ENCODE peak calls at places on chromosome 11, in ten cellular contexts. L, C, X, A, J, I, O, H, G and B are unnamed samples.

GRCh38 chr11:108221981-108222685 is at the start of gene NPAT:
- DNase-seq in L (no peak), C (no peak), X (no peak), A (no peak), J (no peak), I (no peak), O (no peak), H (no peak), G (no peak), B (no peak)

GRCh38 chr11:73752903-73753302 is 8.0 kb downstream of the RAB6A start:
- DNase-seq in L (no peak), C (no peak), X (no peak), A (no peak), J (no peak), I (no peak), O (no peak), H (no peak), G (peak), B (no peak)

GRCh38 chr11:6618117-6619020 is 853 bp downstream of the TPP1 start:
- DNase-seq in L (peak), C (peak), X (peak), A (peak), J (peak), I (no peak), O (no peak), H (peak), G (no peak), B (peak)

GRCh38 chr11:34632105-34632780 is 11.3 kb downstream of the EHF start:
- DNase-seq in L (no peak), C (peak), X (no peak), A (no peak), J (no peak), I (no peak), O (no peak), H (no peak), G (peak), B (no peak)

GRCh38 chr11:86919557-86920210 is 35.5 kb downstream of the FZD4 start:
- DNase-seq in L (peak), C (peak), X (no peak), A (peak), J (peak), I (no peak), O (no peak), H (peak), G (peak), B (peak)

GRCh38 chr11:33116535-33116934 is 44.7 kb downstream of the CSTF3 start:
- DNase-seq in L (no peak), C (no peak), X (no peak), A (peak), J (peak), I (no peak), O (no peak), H (no peak), G (no peak), B (no peak)

GRCh38 chr11:64659417-64660144 is 63.4 kb downstream of the NRXN2 start:
- DNase-seq in L (no peak), C (peak), X (no peak), A (peak), J (peak), I (no peak), O (no peak), H (peak), G (no peak), B (peak)

GRCh38 chr11:66003291-66003690 is 988 bp downstream of the BANF1 start:
- DNase-seq in L (no peak), C (no peak), X (no peak), A (no peak), J (no peak), I (no peak), O (no peak), H (no peak), G (no peak), B (no peak)

GRCh38 chr11:47187723-47188122 is 1.5 kb upstream of the PACSIN3 start:
- DNase-seq in L (no peak), C (no peak), X (no peak), A (no peak), J (no peak), I (no peak), O (no peak), H (no peak), G (no peak), B (no peak)

GRCh38 chr11:95325777-95326258 is 94.8 kb upstream of the SESN3 start:
- DNase-seq in L (no peak), C (no peak), X (no peak), A (no peak), J (no peak), I (no peak), O (no peak), H (no peak), G (no peak), B (peak)

GRCh38 chr11:108654994-108655631 is 9.8 kb upstream of the DDX10 start:
- DNase-seq in L (peak), C (peak), X (no peak), A (peak), J (peak), I (no peak), O (no peak), H (no peak), G (peak), B (peak)

GRCh38 chr11:63999349-64000025 is 13.2 kb downstream of the OTUB1 start:
- DNase-seq in L (peak), C (peak), X (peak), A (peak), J (peak), I (peak), O (peak), H (no peak), G (peak), B (peak)

GRCh38 chr11:131704682-131705081 is 334.3 kb downstream of the NTM start:
- DNase-seq in L (no peak), C (no peak), X (no peak), A (no peak), J (no peak), I (no peak), O (no peak), H (no peak), G (no peak), B (no peak)

GRCh38 chr11:93737904-93738612 is 3.2 kb downstream of the TAF1D start:
- DNase-seq in L (no peak), C (no peak), X (no peak), A (no peak), J (no peak), I (no peak), O (no peak), H (no peak), G (no peak), B (peak)

GRCh38 chr11:14593671-14594070 is 49.9 kb upstream of the PDE3B start:
- DNase-seq in L (no peak), C (no peak), X (no peak), A (no peak), J (no peak), I (no peak), O (no peak), H (no peak), G (no peak), B (no peak)

GRCh38 chr11:57567210-57567511 is 311 bp downstream of the UBE2L6 start:
- DNase-seq in L (peak), C (no peak), X (no peak), A (peak), J (peak), I (no peak), O (no peak), H (no peak), G (no peak), B (peak)

GRCh38 chr11:2302844-2303626 is 1.2 kb downstream of the TSPAN32 start:
- DNase-seq in L (peak), C (no peak), X (peak), A (no peak), J (no peak), I (peak), O (no peak), H (no peak), G (no peak), B (no peak)

GRCh38 chr11:30960387-30960992 is 374.3 kb upstream of the MPPED2 start:
- DNase-seq in L (no peak), C (peak), X (no peak), A (peak), J (peak), I (no peak), O (no peak), H (peak), G (peak), B (peak)

GRCh38 chr11:19577849-19578619 is 134.6 kb upstream of the NAV2 start:
- DNase-seq in L (no peak), C (peak), X (no peak), A (peak), J (peak), I (peak), O (peak), H (peak), G (no peak), B (peak)

GRCh38 chr11:64003807-64004589 is 17.8 kb downstream of the OTUB1 start:
- DNase-seq in L (no peak), C (peak), X (no peak), A (no peak), J (no peak), I (no peak), O (no peak), H (no peak), G (no peak), B (peak)

GRCh38 chr11:35418847-35419712 is at the start of gene SLC1A2:
- DNase-seq in L (no peak), C (peak), X (no peak), A (peak), J (peak), I (peak), O (no peak), H (no peak), G (peak), B (peak)

GRCh38 chr11:2934611-2935239 is 5.5 kb upstream of the PHLDA2 start:
- DNase-seq in L (no peak), C (no peak), X (no peak), A (no peak), J (no peak), I (no peak), O (no peak), H (no peak), G (no peak), B (no peak)

GRCh38 chr11:63887600-63887999 is 29.4 kb downstream of the RCOR2 start:
- DNase-seq in L (no peak), C (no peak), X (no peak), A (no peak), J (no peak), I (no peak), O (no peak), H (no peak), G (no peak), B (no peak)

GRCh38 chr11:105589346-105589745 is 20.5 kb upstream of the GRIA4 start:
- DNase-seq in L (no peak), C (peak), X (no peak), A (no peak), J (no peak), I (no peak), O (no peak), H (no peak), G (no peak), B (no peak)

GRCh38 chr11:9774591-9775392 is 110.9 kb downstream of the SWAP70 start:
- DNase-seq in L (peak), C (peak), X (no peak), A (peak), J (peak), I (no peak), O (no peak), H (peak), G (no peak), B (peak)

GRCh38 chr11:123448798-123449197 is 18.7 kb downstream of the GRAMD1B start:
- DNase-seq in L (no peak), C (no peak), X (no peak), A (no peak), J (no peak), I (no peak), O (no peak), H (no peak), G (no peak), B (no peak)

GRCh38 chr11:10784229-10785145 is 24.2 kb downstream of the EIF4G2 start:
- DNase-seq in L (no peak), C (peak), X (no peak), A (peak), J (peak), I (peak), O (no peak), H (no peak), G (peak), B (peak)

GRCh38 chr11:10109836-10110235 is 184.2 kb downstream of the SBF2 start:
- DNase-seq in L (no peak), C (peak), X (peak), A (peak), J (peak), I (no peak), O (no peak), H (peak), G (no peak), B (peak)

GRCh38 chr11:36431429-36432092 is 78.5 kb downstream of the TRAF6 start:
- DNase-seq in L (peak), C (peak), X (no peak), A (peak), J (peak), I (no peak), O (no peak), H (peak), G (peak), B (peak)
- H3K4me3 ChIP-seq in L (no peak), C (no peak), X (no peak), A (peak), J (no peak), I (no peak), O (no peak), H (no peak), G (no peak), B (no peak)

DNA sequence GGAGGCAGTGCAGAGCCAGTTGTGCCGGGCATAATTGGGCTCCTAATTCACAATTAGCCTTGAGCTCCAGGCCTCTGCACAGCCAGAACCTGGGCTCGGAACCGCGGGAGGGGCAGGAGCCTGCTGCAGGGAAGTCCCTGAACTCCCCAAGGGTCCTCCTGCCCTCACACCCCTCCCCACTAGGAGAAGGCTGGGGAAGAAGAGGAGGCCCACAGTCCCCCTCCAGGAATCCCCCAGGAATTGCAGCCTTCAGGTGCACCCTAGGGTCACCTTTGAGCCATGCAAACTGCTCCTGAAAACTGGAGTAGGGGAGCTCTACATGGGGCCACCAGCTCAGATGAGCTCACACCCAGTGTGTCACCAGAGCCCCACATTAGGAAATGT is 93.8 kb upstream of the LMO1 start:
- DNase-seq in L (no peak), C (no peak), X (no peak), A (no peak), J (no peak), I (no peak), O (no peak), H (no peak), G (no peak), B (no peak)
- TF ChIP-seq CTCF in L (no peak), C (no peak), X (no peak), A (no peak), J (no peak), I (no peak), O (no peak), H (no peak), G (peak), B (no peak)

GRCh38 chr11:119509277-119509841 is 86.4 kb upstream of the THY1 start:
- DNase-seq in L (no peak), C (peak), X (no peak), A (peak), J (peak), I (no peak), O (no peak), H (no peak), G (no peak), B (peak)

GRCh38 chr11:119506436-119506835 is 83.5 kb upstream of the THY1 start:
- DNase-seq in L (no peak), C (no peak), X (no peak), A (peak), J (peak), I (no peak), O (no peak), H (no peak), G (no peak), B (no peak)

GRCh38 chr11:119504366-119504765 is 81.4 kb upstream of the THY1 start:
- DNase-seq in L (no peak), C (peak), X (no peak), A (no peak), J (no peak), I (no peak), O (no peak), H (no peak), G (no peak), B (no peak)

GRCh38 chr11:119501777-119502405 is 78.9 kb upstream of the THY1 start:
- DNase-seq in L (peak), C (no peak), X (no peak), A (no peak), J (no peak), I (no peak), O (no peak), H (no peak), G (peak), B (no peak)

DNA sequence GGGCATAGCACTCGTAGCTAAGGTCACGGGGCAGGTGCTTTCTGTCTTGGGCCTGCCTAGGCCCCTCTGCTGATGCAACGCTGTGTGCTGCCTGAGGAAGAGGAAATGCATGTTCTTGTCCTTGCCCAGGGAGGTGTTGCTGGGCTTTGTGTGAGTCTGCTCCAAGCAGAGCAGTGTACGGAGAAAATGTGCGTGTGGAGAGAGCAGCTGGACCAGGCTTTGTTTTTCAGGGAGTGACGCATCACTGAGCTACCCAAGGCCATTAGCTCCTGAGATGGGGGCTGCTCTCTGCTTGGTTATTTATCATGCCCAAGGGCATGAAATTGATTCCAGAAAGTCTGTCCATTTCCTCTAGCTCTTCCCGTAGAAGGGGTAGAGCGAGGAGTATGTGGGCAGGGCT is 82.9 kb upstream of the THY1 start:
- DNase-seq in L (no peak), C (peak), X (no peak), A (no peak), J (peak), I (no peak), O (no peak), H (no peak), G (no peak), B (no peak)
- H3K4me3 ChIP-seq in L (no peak), C (no peak), X (no peak), A (no peak), J (no peak), I (no peak), O (no peak), H (no peak), G (no peak), B (no peak)

GRCh38 chr11:126573325-126574076 is 218.0 kb downstream of the ST3GAL4 start:
- DNase-seq in L (no peak), C (no peak), X (no peak), A (no peak), J (no peak), I (no peak), O (no peak), H (no peak), G (no peak), B (no peak)
- TF ChIP-seq CTCF in L (no peak), C (peak), X (no peak), A (peak), J (no peak), I (no peak), O (no peak), H (peak), G (peak), B (no peak)

DNA sequence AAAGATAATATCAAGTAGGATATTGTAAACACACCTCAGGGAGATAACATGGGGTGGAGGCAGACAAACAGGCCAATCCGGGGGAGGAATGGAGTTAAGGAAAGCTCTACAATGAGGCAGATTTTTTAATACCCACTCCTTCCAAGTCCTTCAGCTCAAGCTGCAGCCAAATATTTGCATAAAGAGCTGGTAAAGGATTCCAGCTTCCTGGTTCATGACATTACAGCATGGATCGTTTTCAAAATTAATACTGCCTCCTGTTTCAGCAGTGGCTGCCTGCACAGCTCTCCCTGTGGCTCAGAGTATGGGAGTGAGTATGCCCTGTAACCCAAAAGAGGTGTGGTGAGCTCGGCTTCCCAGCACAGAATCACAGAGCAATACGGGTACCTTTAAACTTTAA is 5.1 kb downstream of the POU2AF3 start:
- DNase-seq in L (no peak), C (no peak), X (no peak), A (no peak), J (peak), I (no peak), O (no peak), H (no peak), G (no peak), B (no peak)
- H3K4me3 ChIP-seq in L (no peak), C (no peak), X (no peak), A (no peak), J (no peak), I (no peak), O (no peak), H (no peak), G (no peak), B (no peak)